ENCODE peak calls at places on chromosomes 7 and 10, in eight cellular contexts. One of them, this sample, is unnamed.
A peak's percentile ranks its signal among the peaks of the same experiment; 100 is the strongest.

GRCh38 chr10:74825371-74826141 is 844 bp upstream of the KAT6B start:
- DNase-seq in T-helper 2 cell: peak; percentile 40
- DNase-seq in Kasumi-1: no peak
- DNase-seq in fibroblast of lung: no peak
- DNase-seq in skeletal muscle cell: peak; percentile 12
- DNase-seq in activated CD4-positive, CD25-positive, alpha-beta regulatory T cell: peak; percentile 44
- DNase-seq in AG09309: no peak
- DNase-seq in DMS 273 treated with DMSO at 0.1 percent for 48 hours: no peak
- DNase-seq in this sample: no peak

GRCh38 chr7:39882148-39882784 is 67.8 kb upstream of the CDK13 start:
- DNase-seq in fibroblast of lung: no peak
- DNase-seq in skeletal muscle cell: no peak
- DNase-seq in DMS 273 treated with DMSO at 0.1 percent for 48 hours: no peak
- DNase-seq in T-helper 2 cell: no peak
- DNase-seq in Kasumi-1: no peak
- DNase-seq in AG09309: no peak
- DNase-seq in activated CD4-positive, CD25-positive, alpha-beta regulatory T cell: no peak
- DNase-seq in this sample: no peak

GRCh38 chr7:116801092-116801710 is 61.2 kb upstream of the CAPZA2 start:
- DNase-seq in activated CD4-positive, CD25-positive, alpha-beta regulatory T cell: no peak
- DNase-seq in fibroblast of lung: peak; percentile 34
- DNase-seq in Kasumi-1: no peak
- DNase-seq in AG09309: no peak
- DNase-seq in DMS 273 treated with DMSO at 0.1 percent for 48 hours: no peak
- DNase-seq in T-helper 2 cell: no peak
- DNase-seq in skeletal muscle cell: no peak
- DNase-seq in this sample: no peak

GRCh38 chr10:79073784-79074432 is 5.1 kb downstream of the ZMIZ1 start:
- DNase-seq in fibroblast of lung: peak; percentile 62
- DNase-seq in skeletal muscle cell: no peak
- DNase-seq in DMS 273 treated with DMSO at 0.1 percent for 48 hours: no peak
- DNase-seq in AG09309: no peak
- DNase-seq in T-helper 2 cell: no peak
- DNase-seq in Kasumi-1: no peak
- DNase-seq in activated CD4-positive, CD25-positive, alpha-beta regulatory T cell: no peak
- DNase-seq in this sample: no peak

GRCh38 chr7:48090095-48090805 is 1.2 kb downstream of the UPP1 start:
- DNase-seq in skeletal muscle cell: no peak
- DNase-seq in DMS 273 treated with DMSO at 0.1 percent for 48 hours: no peak
- DNase-seq in Kasumi-1: no peak
- DNase-seq in activated CD4-positive, CD25-positive, alpha-beta regulatory T cell: no peak
- DNase-seq in T-helper 2 cell: no peak
- DNase-seq in AG09309: no peak
- DNase-seq in fibroblast of lung: peak; percentile 29
- DNase-seq in this sample: no peak

GRCh38 chr10:30491832-30492530 is 58.0 kb downstream of the MAP3K8 start:
- DNase-seq in skeletal muscle cell: no peak
- DNase-seq in T-helper 2 cell: peak; percentile 5
- DNase-seq in fibroblast of lung: no peak
- DNase-seq in AG09309: no peak
- DNase-seq in Kasumi-1: no peak
- DNase-seq in DMS 273 treated with DMSO at 0.1 percent for 48 hours: no peak
- DNase-seq in activated CD4-positive, CD25-positive, alpha-beta regulatory T cell: no peak
- DNase-seq in this sample: no peak

GRCh38 chr10:24237801-24238390 is 29.0 kb downstream of the KIAA1217 start:
- DNase-seq in T-helper 2 cell: no peak
- DNase-seq in Kasumi-1: no peak
- DNase-seq in skeletal muscle cell: no peak
- DNase-seq in activated CD4-positive, CD25-positive, alpha-beta regulatory T cell: no peak
- DNase-seq in fibroblast of lung: no peak
- DNase-seq in DMS 273 treated with DMSO at 0.1 percent for 48 hours: no peak
- DNase-seq in AG09309: no peak
- DNase-seq in this sample: no peak

GRCh38 chr10:103793920-103794883 is 61.2 kb downstream of the SH3PXD2A start:
- DNase-seq in skeletal muscle cell: no peak
- DNase-seq in activated CD4-positive, CD25-positive, alpha-beta regulatory T cell: no peak
- DNase-seq in fibroblast of lung: no peak
- DNase-seq in T-helper 2 cell: no peak
- DNase-seq in AG09309: no peak
- DNase-seq in Kasumi-1: no peak
- DNase-seq in DMS 273 treated with DMSO at 0.1 percent for 48 hours: no peak
- DNase-seq in this sample: no peak

GRCh38 chr10:127027786-127028185 is 122.6 kb downstream of the DOCK1 start:
- DNase-seq in T-helper 2 cell: no peak
- DNase-seq in Kasumi-1: no peak
- DNase-seq in fibroblast of lung: no peak
- DNase-seq in skeletal muscle cell: no peak
- DNase-seq in DMS 273 treated with DMSO at 0.1 percent for 48 hours: no peak
- DNase-seq in AG09309: no peak
- DNase-seq in activated CD4-positive, CD25-positive, alpha-beta regulatory T cell: no peak
- DNase-seq in this sample: no peak

GRCh38 chr10:58158806-58159205 is 108.9 kb downstream of the IPMK start:
- DNase-seq in AG09309: peak; percentile 69
- DNase-seq in skeletal muscle cell: peak; percentile 44
- DNase-seq in DMS 273 treated with DMSO at 0.1 percent for 48 hours: no peak
- DNase-seq in Kasumi-1: no peak
- DNase-seq in activated CD4-positive, CD25-positive, alpha-beta regulatory T cell: no peak
- DNase-seq in T-helper 2 cell: no peak
- DNase-seq in fibroblast of lung: peak; percentile 35
- DNase-seq in this sample: no peak

GRCh38 chr7:110800984-110801383 is 289.9 kb upstream of the LRRN3 start:
- DNase-seq in Kasumi-1: no peak
- DNase-seq in fibroblast of lung: no peak
- DNase-seq in skeletal muscle cell: no peak
- DNase-seq in DMS 273 treated with DMSO at 0.1 percent for 48 hours: no peak
- DNase-seq in AG09309: no peak
- DNase-seq in T-helper 2 cell: no peak
- DNase-seq in activated CD4-positive, CD25-positive, alpha-beta regulatory T cell: no peak
- DNase-seq in this sample: no peak

GRCh38 chr7:35869810-35870209 is 69.0 kb downstream of the SEPTIN7 start:
- DNase-seq in activated CD4-positive, CD25-positive, alpha-beta regulatory T cell: no peak
- DNase-seq in T-helper 2 cell: no peak
- DNase-seq in skeletal muscle cell: peak; percentile 60
- DNase-seq in DMS 273 treated with DMSO at 0.1 percent for 48 hours: no peak
- DNase-seq in AG09309: peak; percentile 4
- DNase-seq in Kasumi-1: no peak
- DNase-seq in fibroblast of lung: peak; percentile 19
- DNase-seq in this sample: no peak

GRCh38 chr7:100602889-100603696 is 930 bp downstream of the PCOLCE start:
- DNase-seq in T-helper 2 cell: no peak
- DNase-seq in Kasumi-1: no peak
- DNase-seq in fibroblast of lung: peak; percentile 87
- DNase-seq in AG09309: peak; percentile 62
- DNase-seq in activated CD4-positive, CD25-positive, alpha-beta regulatory T cell: no peak
- DNase-seq in skeletal muscle cell: peak; percentile 54
- DNase-seq in DMS 273 treated with DMSO at 0.1 percent for 48 hours: no peak
- DNase-seq in this sample: peak; percentile 83

GRCh38 chr10:68800196-68800595 is 27.1 kb upstream of the STOX1 start:
- DNase-seq in T-helper 2 cell: no peak
- DNase-seq in activated CD4-positive, CD25-positive, alpha-beta regulatory T cell: no peak
- DNase-seq in fibroblast of lung: no peak
- DNase-seq in AG09309: no peak
- DNase-seq in skeletal muscle cell: no peak
- DNase-seq in Kasumi-1: no peak
- DNase-seq in DMS 273 treated with DMSO at 0.1 percent for 48 hours: no peak
- DNase-seq in this sample: no peak

GRCh38 chr10:26292058-26292457 is 75.5 kb downstream of the GAD2 start:
- DNase-seq in AG09309: no peak
- DNase-seq in DMS 273 treated with DMSO at 0.1 percent for 48 hours: no peak
- DNase-seq in skeletal muscle cell: no peak
- DNase-seq in fibroblast of lung: no peak
- DNase-seq in Kasumi-1: no peak
- DNase-seq in activated CD4-positive, CD25-positive, alpha-beta regulatory T cell: no peak
- DNase-seq in T-helper 2 cell: no peak
- DNase-seq in this sample: no peak

GRCh38 chr10:33337335-33337854 is 2.9 kb upstream of the NRP1 start:
- DNase-seq in T-helper 2 cell: no peak
- DNase-seq in activated CD4-positive, CD25-positive, alpha-beta regulatory T cell: no peak
- DNase-seq in AG09309: peak; percentile 40
- DNase-seq in DMS 273 treated with DMSO at 0.1 percent for 48 hours: no peak
- DNase-seq in skeletal muscle cell: peak; percentile 87
- DNase-seq in Kasumi-1: no peak
- DNase-seq in fibroblast of lung: peak; percentile 86
- DNase-seq in this sample: peak; percentile 71

GRCh38 chr10:33026422-33026821 is 68.4 kb upstream of the ITGB1 start:
- DNase-seq in AG09309: no peak
- DNase-seq in activated CD4-positive, CD25-positive, alpha-beta regulatory T cell: no peak
- DNase-seq in fibroblast of lung: no peak
- DNase-seq in DMS 273 treated with DMSO at 0.1 percent for 48 hours: no peak
- DNase-seq in skeletal muscle cell: no peak
- DNase-seq in Kasumi-1: no peak
- DNase-seq in T-helper 2 cell: no peak
- DNase-seq in this sample: no peak

GRCh38 chr7:66355762-66356161 is 150.6 kb downstream of the TPST1 start:
- DNase-seq in AG09309: no peak
- DNase-seq in T-helper 2 cell: no peak
- DNase-seq in skeletal muscle cell: no peak
- DNase-seq in fibroblast of lung: no peak
- DNase-seq in Kasumi-1: no peak
- DNase-seq in activated CD4-positive, CD25-positive, alpha-beta regulatory T cell: no peak
- DNase-seq in DMS 273 treated with DMSO at 0.1 percent for 48 hours: no peak
- DNase-seq in this sample: no peak

GRCh38 chr10:122485670-122486069 is 24.3 kb downstream of the HTRA1 start:
- DNase-seq in DMS 273 treated with DMSO at 0.1 percent for 48 hours: no peak
- DNase-seq in activated CD4-positive, CD25-positive, alpha-beta regulatory T cell: no peak
- DNase-seq in fibroblast of lung: peak; percentile 75
- DNase-seq in AG09309: no peak
- DNase-seq in skeletal muscle cell: no peak
- DNase-seq in Kasumi-1: no peak
- DNase-seq in T-helper 2 cell: no peak
- DNase-seq in this sample: no peak

GRCh38 chr7:34612671-34613070 is 45.3 kb upstream of the NPSR1 start:
- DNase-seq in skeletal muscle cell: peak; percentile 2
- DNase-seq in fibroblast of lung: no peak
- DNase-seq in AG09309: no peak
- DNase-seq in T-helper 2 cell: no peak
- DNase-seq in DMS 273 treated with DMSO at 0.1 percent for 48 hours: no peak
- DNase-seq in Kasumi-1: no peak
- DNase-seq in activated CD4-positive, CD25-positive, alpha-beta regulatory T cell: no peak
- DNase-seq in this sample: no peak

GRCh38 chr7:2541291-2542010 is 13.9 kb downstream of the BRAT1 start:
- DNase-seq in T-helper 2 cell: no peak
- DNase-seq in activated CD4-positive, CD25-positive, alpha-beta regulatory T cell: no peak
- DNase-seq in fibroblast of lung: no peak
- DNase-seq in Kasumi-1: no peak
- DNase-seq in skeletal muscle cell: no peak
- DNase-seq in AG09309: no peak
- DNase-seq in DMS 273 treated with DMSO at 0.1 percent for 48 hours: no peak
- DNase-seq in this sample: no peak

GRCh38 chr10:70381491-70382421 is 669 bp downstream of the LRRC20 start:
- DNase-seq in Kasumi-1: peak; percentile 35
- DNase-seq in AG09309: no peak
- DNase-seq in skeletal muscle cell: no peak
- DNase-seq in fibroblast of lung: peak; percentile 20
- DNase-seq in T-helper 2 cell: no peak
- DNase-seq in DMS 273 treated with DMSO at 0.1 percent for 48 hours: peak; percentile 88
- DNase-seq in activated CD4-positive, CD25-positive, alpha-beta regulatory T cell: peak; percentile 36
- DNase-seq in this sample: no peak

GRCh38 chr10:86970152-86970886 is 2.0 kb downstream of the ADIRF start:
- DNase-seq in Kasumi-1: peak; percentile 56
- DNase-seq in fibroblast of lung: peak; percentile 56
- DNase-seq in DMS 273 treated with DMSO at 0.1 percent for 48 hours: no peak
- DNase-seq in activated CD4-positive, CD25-positive, alpha-beta regulatory T cell: no peak
- DNase-seq in AG09309: no peak
- DNase-seq in skeletal muscle cell: no peak
- DNase-seq in T-helper 2 cell: no peak
- DNase-seq in this sample: peak; percentile 59

GRCh38 chr10:12803781-12804180 is 197.7 kb downstream of the CCDC3 start:
- DNase-seq in DMS 273 treated with DMSO at 0.1 percent for 48 hours: no peak
- DNase-seq in AG09309: no peak
- DNase-seq in Kasumi-1: no peak
- DNase-seq in skeletal muscle cell: no peak
- DNase-seq in activated CD4-positive, CD25-positive, alpha-beta regulatory T cell: no peak
- DNase-seq in fibroblast of lung: no peak
- DNase-seq in T-helper 2 cell: no peak
- DNase-seq in this sample: no peak

GRCh38 chr10:51162002-51162401 is 87.7 kb downstream of the PRKG1 start:
- DNase-seq in Kasumi-1: no peak
- DNase-seq in activated CD4-positive, CD25-positive, alpha-beta regulatory T cell: no peak
- DNase-seq in fibroblast of lung: peak; percentile 37
- DNase-seq in DMS 273 treated with DMSO at 0.1 percent for 48 hours: no peak
- DNase-seq in T-helper 2 cell: no peak
- DNase-seq in AG09309: no peak
- DNase-seq in skeletal muscle cell: no peak
- DNase-seq in this sample: no peak

GRCh38 chr10:76333331-76333730 is 901.9 kb downstream of the LRMDA start:
- DNase-seq in T-helper 2 cell: no peak
- DNase-seq in fibroblast of lung: no peak
- DNase-seq in skeletal muscle cell: no peak
- DNase-seq in AG09309: no peak
- DNase-seq in activated CD4-positive, CD25-positive, alpha-beta regulatory T cell: no peak
- DNase-seq in DMS 273 treated with DMSO at 0.1 percent for 48 hours: peak; percentile 94
- DNase-seq in Kasumi-1: no peak
- DNase-seq in this sample: no peak

GRCh38 chr10:24982294-24983064 is 30.1 kb upstream of the PRTFDC1 start:
- DNase-seq in fibroblast of lung: no peak
- DNase-seq in DMS 273 treated with DMSO at 0.1 percent for 48 hours: no peak
- DNase-seq in skeletal muscle cell: no peak
- DNase-seq in activated CD4-positive, CD25-positive, alpha-beta regulatory T cell: no peak
- DNase-seq in AG09309: no peak
- DNase-seq in T-helper 2 cell: no peak
- DNase-seq in Kasumi-1: no peak
- DNase-seq in this sample: no peak

GRCh38 chr7:48004023-48004422 is 24.6 kb upstream of the HUS1 start:
- DNase-seq in Kasumi-1: no peak
- DNase-seq in DMS 273 treated with DMSO at 0.1 percent for 48 hours: peak; percentile 55
- DNase-seq in AG09309: no peak
- DNase-seq in activated CD4-positive, CD25-positive, alpha-beta regulatory T cell: no peak
- DNase-seq in skeletal muscle cell: no peak
- DNase-seq in fibroblast of lung: no peak
- DNase-seq in T-helper 2 cell: no peak
- DNase-seq in this sample: no peak

GRCh38 chr7:46387646-46388045 is 466.6 kb upstream of the IGFBP3 start:
- DNase-seq in activated CD4-positive, CD25-positive, alpha-beta regulatory T cell: no peak
- DNase-seq in fibroblast of lung: peak; percentile 48
- DNase-seq in DMS 273 treated with DMSO at 0.1 percent for 48 hours: no peak
- DNase-seq in T-helper 2 cell: no peak
- DNase-seq in Kasumi-1: no peak
- DNase-seq in AG09309: peak; percentile 32
- DNase-seq in skeletal muscle cell: peak; percentile 53
- DNase-seq in this sample: no peak

GRCh38 chr7:155324012-155324917 is 26.6 kb downstream of the INSIG1 start:
- DNase-seq in skeletal muscle cell: no peak
- DNase-seq in activated CD4-positive, CD25-positive, alpha-beta regulatory T cell: no peak
- DNase-seq in DMS 273 treated with DMSO at 0.1 percent for 48 hours: no peak
- DNase-seq in T-helper 2 cell: no peak
- DNase-seq in Kasumi-1: no peak
- DNase-seq in AG09309: no peak
- DNase-seq in fibroblast of lung: no peak
- DNase-seq in this sample: no peak

GRCh38 chr10:35898722-35899485 is 256.8 kb upstream of the FZD8 start:
- DNase-seq in fibroblast of lung: no peak
- DNase-seq in skeletal muscle cell: no peak
- DNase-seq in Kasumi-1: no peak
- DNase-seq in AG09309: no peak
- DNase-seq in T-helper 2 cell: no peak
- DNase-seq in DMS 273 treated with DMSO at 0.1 percent for 48 hours: no peak
- DNase-seq in activated CD4-positive, CD25-positive, alpha-beta regulatory T cell: no peak
- DNase-seq in this sample: no peak

GRCh38 chr10:102112210-102112817 is 7.9 kb downstream of the LDB1 start:
- DNase-seq in activated CD4-positive, CD25-positive, alpha-beta regulatory T cell: no peak
- DNase-seq in AG09309: no peak
- DNase-seq in fibroblast of lung: no peak
- DNase-seq in T-helper 2 cell: no peak
- DNase-seq in skeletal muscle cell: no peak
- DNase-seq in DMS 273 treated with DMSO at 0.1 percent for 48 hours: no peak
- DNase-seq in Kasumi-1: peak; percentile 21
- DNase-seq in this sample: no peak

GRCh38 chr10:31660301-31660700 is 268.3 kb downstream of the ARHGAP12 start:
- DNase-seq in activated CD4-positive, CD25-positive, alpha-beta regulatory T cell: no peak
- DNase-seq in skeletal muscle cell: no peak
- DNase-seq in DMS 273 treated with DMSO at 0.1 percent for 48 hours: no peak
- DNase-seq in AG09309: no peak
- DNase-seq in fibroblast of lung: no peak
- DNase-seq in Kasumi-1: no peak
- DNase-seq in T-helper 2 cell: no peak
- DNase-seq in this sample: no peak

GRCh38 chr10:103592186-103593021 is 98.9 kb downstream of the NEURL1 start:
- DNase-seq in DMS 273 treated with DMSO at 0.1 percent for 48 hours: no peak
- DNase-seq in skeletal muscle cell: no peak
- DNase-seq in activated CD4-positive, CD25-positive, alpha-beta regulatory T cell: no peak
- DNase-seq in T-helper 2 cell: no peak
- DNase-seq in fibroblast of lung: peak; percentile 32
- DNase-seq in AG09309: no peak
- DNase-seq in Kasumi-1: peak; percentile 47
- DNase-seq in this sample: no peak

This sample was measured in fibroblast of the conjunctiva.